ENCODE peak calls at places on chromosomes 6 and 20, in nine cellular contexts. A is T-helper 1 cell; Y is HCEC 1CT; I is lung microvascular endothelial cell; B is sigmoid colon; R is DMS 273 treated with DMSO at 0.1 percent for 48 hours; J is astrocyte of the spinal cord; S is activated T-helper 1 cell treated with anti-CD3 and anti-CD28 coated beads, Interleukin-12 subunit alpha, Interleukin-12 subunit beta, Interleukin-2, Interleukin-4 antibody, amounts not matched to agents 30 ng/mL and 10 ng/mL and 1 ng/mL, durations not matched to agents 14 hours and 24 hours and 36 hours; V is GM20000. U is an unnamed sample.
A peak's percentile ranks its signal among the peaks of the same experiment; 100 is the strongest.

GRCh38 chr20:14264869-14265268 is 72.5 kb downstream of the FLRT3 start:
- DNase-seq in A (no peak), Y (peak; percentile 16), I (no peak), B (no peak), R (peak; percentile 11), J (peak; percentile 10), S (no peak), V (no peak), U (no peak)

GRCh38 chr20:51093240-51093763 is 70.4 kb upstream of the KCNG1 start:
- DNase-seq in A (no peak), Y (no peak), I (no peak), B (no peak), R (no peak), J (no peak), S (no peak), V (no peak), U (no peak)

GRCh38 chr6:97215157-97215769 is 67.8 kb downstream of the MMS22L start:
- DNase-seq in A (no peak), Y (peak; percentile 64), I (peak; percentile 70), B (no peak), R (no peak), J (peak; percentile 80), S (no peak), V (peak; percentile 2), U (no peak)

GRCh38 chr20:41314386-41314785 is 3.1 kb downstream of the ZHX3 start:
- DNase-seq in A (no peak), Y (no peak), I (no peak), B (no peak), R (no peak), J (no peak), S (no peak), V (no peak), U (no peak)

GRCh38 chr6:156854466-156855161 is 77.4 kb downstream of the ARID1B start:
- DNase-seq in A (no peak), Y (no peak), I (no peak), B (no peak), R (no peak), J (no peak), S (no peak), V (no peak), U (no peak)

GRCh38 chr20:32970115-32970972 is 33.9 kb downstream of the SUN5 start:
- DNase-seq in A (no peak), Y (no peak), I (no peak), B (peak; percentile 57), R (no peak), J (no peak), S (no peak), V (no peak), U (peak; percentile 77)

GRCh38 chr20:58889334-58890072 is 37.0 kb downstream of the GNAS start:
- DNase-seq in A (no peak), Y (peak; percentile 13), I (no peak), B (no peak), R (no peak), J (no peak), S (no peak), V (peak; percentile 33), U (no peak)

GRCh38 chr6:14797875-14798593 is 447.8 kb upstream of the JARID2 start:
- DNase-seq in A (no peak), Y (no peak), I (no peak), B (no peak), R (no peak), J (no peak), S (no peak), V (no peak), U (no peak)

GRCh38 chr6:75217203-75217602 is 11.3 kb upstream of the COL12A1 start:
- DNase-seq in A (no peak), Y (peak; percentile 70), I (peak; percentile 52), B (no peak), R (no peak), J (peak; percentile 54), S (no peak), V (no peak), U (no peak)

GRCh38 chr20:58518896-58519593 is 3.8 kb upstream of the APCDD1L start:
- DNase-seq in A (no peak), Y (no peak), I (no peak), B (peak; percentile 19), R (no peak), J (no peak), S (no peak), V (no peak), U (peak; percentile 69)

GRCh38 chr6:53359843-53360834 is 11.4 kb upstream of the ELOVL5 start:
- DNase-seq in A (no peak), Y (peak; percentile 23), I (no peak), B (no peak), R (no peak), J (peak; percentile 58), S (no peak), V (peak; percentile 44), U (no peak)

GRCh38 chr20:37749620-37750403 is 56.0 kb downstream of the CTNNBL1 start:
- DNase-seq in A (no peak), Y (no peak), I (peak; percentile 9), B (no peak), R (no peak), J (no peak), S (no peak), V (no peak), U (no peak)

GRCh38 chr6:138588805-138589434 is 89.6 kb upstream of the NHSL1 start:
- DNase-seq in A (no peak), Y (peak; percentile 60), I (peak; percentile 84), B (peak; percentile 70), R (peak; percentile 59), J (peak; percentile 79), S (peak; percentile 39), V (peak; percentile 70), U (no peak)

GRCh38 chr6:111030008-111031006 is 48.5 kb downstream of the RPF2 start:
- DNase-seq in A (no peak), Y (no peak), I (no peak), B (no peak), R (peak; percentile 98), J (no peak), S (no peak), V (no peak), U (no peak)

GRCh38 chr20:32789896-32790750 is 27.9 kb downstream of the DNMT3B start:
- DNase-seq in A (peak; percentile 41), Y (peak; percentile 52), I (peak; percentile 77), B (peak; percentile 84), R (peak; percentile 17), J (peak; percentile 68), S (peak; percentile 60), V (peak; percentile 84), U (no peak)

GRCh38 chr6:158441639-158442308 is 118.1 kb upstream of the TMEM181 start:
- DNase-seq in A (no peak), Y (no peak), I (no peak), B (no peak), R (no peak), J (no peak), S (no peak), V (no peak), U (no peak)

GRCh38 chr20:61223121-61223520 is 28.9 kb upstream of the CDH4 start:
- DNase-seq in A (no peak), Y (no peak), I (no peak), B (no peak), R (no peak), J (no peak), S (no peak), V (no peak), U (peak; percentile 70)

GRCh38 chr6:30727920-30728605 is 7.9 kb downstream of the TUBB start:
- DNase-seq in A (no peak), Y (peak; percentile 78), I (peak; percentile 46), B (no peak), R (no peak), J (no peak), S (no peak), V (no peak), U (no peak)

GRCh38 chr6:10082385-10082784 is 332.5 kb downstream of the TFAP2A start:
- DNase-seq in A (no peak), Y (no peak), I (no peak), B (no peak), R (no peak), J (no peak), S (no peak), V (no peak), U (no peak)

GRCh38 chr20:52180167-52180840 is 11.3 kb downstream of the ZFP64 start:
- DNase-seq in A (no peak), Y (no peak), I (no peak), B (no peak), R (no peak), J (no peak), S (no peak), V (no peak), U (no peak)

GRCh38 chr6:4693158-4693557 is 83.0 kb upstream of the CDYL start:
- DNase-seq in A (no peak), Y (no peak), I (no peak), B (no peak), R (peak; percentile 4), J (no peak), S (no peak), V (no peak), U (no peak)

GRCh38 chr6:159125977-159126376 is 43.2 kb upstream of the FNDC1 start:
- DNase-seq in A (no peak), Y (no peak), I (no peak), B (no peak), R (no peak), J (no peak), S (no peak), V (no peak), U (no peak)

GRCh38 chr6:13807691-13808090 is 6.7 kb downstream of the MCUR1 start:
- DNase-seq in A (no peak), Y (no peak), I (no peak), B (no peak), R (no peak), J (peak; percentile 10), S (no peak), V (no peak), U (no peak)

GRCh38 chr6:83431545-83432165 is 804 bp upstream of the ME1 start:
- DNase-seq in A (no peak), Y (no peak), I (no peak), B (no peak), R (no peak), J (no peak), S (no peak), V (peak; percentile 13), U (no peak)

GRCh38 chr6:22318404-22318803 is 21.6 kb upstream of the PRL start:
- DNase-seq in A (no peak), Y (no peak), I (no peak), B (no peak), R (no peak), J (no peak), S (no peak), V (no peak), U (no peak)

GRCh38 chr20:8562356-8562755 is 430.3 kb downstream of the PLCB1 start:
- DNase-seq in A (no peak), Y (no peak), I (no peak), B (no peak), R (no peak), J (no peak), S (no peak), V (no peak), U (no peak)

GRCh38 chr6:119339941-119340456 is 9.6 kb downstream of the MAN1A1 start:
- DNase-seq in A (no peak), Y (no peak), I (no peak), B (no peak), R (no peak), J (no peak), S (no peak), V (no peak), U (no peak)

GRCh38 chr6:79949235-79949634 is 1.9 kb upstream of the ELOVL4 start:
- DNase-seq in A (no peak), Y (peak; percentile 33), I (peak; percentile 83), B (no peak), R (peak; percentile 49), J (peak; percentile 76), S (peak; percentile 40), V (peak; percentile 66), U (no peak)

U was measured in RWPE2.